ENCODE peak calls at places on chromosomes 1 and 21, in five cellular contexts. Z is IMR-90, V is H9, I is mesendoderm, P is H1. C is an unnamed sample.

GRCh38 chr1:36366091-36366661 is 19.5 kb downstream of the STK40 start:
- DNase-seq in Z (peak; percentile 75), V (peak; percentile 71), I (peak; percentile 65), P (no peak), C (peak; percentile 53)

GRCh38 chr1:36968730-36969129 is 65.6 kb downstream of the GRIK3 start:
- DNase-seq in Z (no peak), V (no peak), I (no peak), P (no peak), C (no peak)

GRCh38 chr1:213123532-213123931 is 72.5 kb downstream of the RPS6KC1 start:
- DNase-seq in Z (peak; percentile 70), V (no peak), I (no peak), P (no peak), C (peak; percentile 41)

GRCh38 chr1:154006136-154006535 is 15.6 kb downstream of the RPS27 start:
- DNase-seq in Z (peak; percentile 86), V (no peak), I (no peak), P (no peak), C (peak; percentile 57)

GRCh38 chr21:33042812-33043211 is 17.1 kb downstream of the OLIG2 start:
- DNase-seq in Z (peak; percentile 97), V (no peak), I (no peak), P (no peak), C (peak; percentile 80)

GRCh38 chr1:29743931-29744330 is 507.6 kb downstream of the PTPRU start:
- DNase-seq in Z (no peak), V (no peak), I (no peak), P (no peak), C (no peak)

GRCh38 chr1:207027221-207027777 is 5.3 kb downstream of the C1orf116 start:
- DNase-seq in Z (peak; percentile 22), V (no peak), I (no peak), P (no peak), C (no peak)

GRCh38 chr1:24966121-24966723 is 36.1 kb upstream of the RUNX3 start:
- DNase-seq in Z (no peak), V (no peak), I (no peak), P (no peak), C (no peak)

GRCh38 chr1:38476784-38477175 is 382.8 kb downstream of the RRAGC start:
- DNase-seq in Z (no peak), V (no peak), I (no peak), P (no peak), C (no peak)

GRCh38 chr1:160997323-160998038 is 23.5 kb downstream of the F11R start:
- DNase-seq in Z (peak; percentile 64), V (peak; percentile 73), I (peak; percentile 92), P (no peak), C (peak; percentile 74)

GRCh38 chr1:22680736-22681135 is 27.7 kb downstream of the C1QB start:
- DNase-seq in Z (no peak), V (no peak), I (no peak), P (no peak), C (no peak)

GRCh38 chr1:51955797-51956527 is 34.5 kb downstream of the RAB3B start:
- DNase-seq in Z (no peak), V (no peak), I (no peak), P (no peak), C (no peak)

GRCh38 chr1:41882068-41882477 is 36.6 kb downstream of the HIVEP3 start:
- DNase-seq in Z (no peak), V (no peak), I (no peak), P (no peak), C (no peak)

GRCh38 chr1:166189126-166189525 is 22.3 kb upstream of the FAM78B start:
- DNase-seq in Z (no peak), V (no peak), I (no peak), P (no peak), C (no peak)

GRCh38 chr1:82091729-82092128 is 291.0 kb downstream of the ADGRL2 start:
- DNase-seq in Z (no peak), V (no peak), I (peak; percentile 52), P (no peak), C (peak; percentile 21)

GRCh38 chr1:229231754-229232119 is 39.2 kb upstream of the RAB4A start:
- DNase-seq in Z (no peak), V (no peak), I (no peak), P (no peak), C (no peak)

GRCh38 chr21:33162436-33162921 is 67.3 kb upstream of the IFNAR2 start:
- DNase-seq in Z (no peak), V (no peak), I (no peak), P (no peak), C (no peak)

GRCh38 chr1:89276690-89277089 is 4.0 kb upstream of the GBP5 start:
- DNase-seq in Z (no peak), V (no peak), I (peak; percentile 15), P (no peak), C (no peak)

GRCh38 chr1:235866207-235866912 is at the start of gene LYST:
- DNase-seq in Z (peak; percentile 52), V (peak; percentile 46), I (peak; percentile 70), P (no peak), C (peak; percentile 76)

GRCh38 chr1:110746644-110747259 is 72.0 kb upstream of the KCNA3 start:
- DNase-seq in Z (peak; percentile 53), V (peak; percentile 67), I (peak; percentile 77), P (peak; percentile 19), C (peak; percentile 47)

GRCh38 chr1:107677674-107678073 is 287.3 kb downstream of the VAV3 start:
- DNase-seq in Z (no peak), V (no peak), I (no peak), P (no peak), C (no peak)

GRCh38 chr21:15967661-15968060 is 237.9 kb downstream of the USP25 start:
- DNase-seq in Z (peak; percentile 5), V (no peak), I (peak; percentile 48), P (peak; percentile 17), C (peak; percentile 10)

GRCh38 chr1:219401723-219402431 is 211.0 kb downstream of the ZC3H11B start:
- DNase-seq in Z (no peak), V (no peak), I (no peak), P (no peak), C (no peak)

GRCh38 chr1:10889628-10890353 is 93.3 kb upstream of the CASZ1 start:
- DNase-seq in Z (no peak), V (no peak), I (no peak), P (no peak), C (no peak)

GRCh38 chr1:201072149-201072548 is 40.1 kb downstream of the CACNA1S start:
- DNase-seq in Z (no peak), V (no peak), I (no peak), P (no peak), C (no peak)

GRCh38 chr1:221392453-221392852 is 349.4 kb downstream of the DUSP10 start:
- DNase-seq in Z (peak; percentile 86), V (no peak), I (no peak), P (no peak), C (peak; percentile 6)

GRCh38 chr1:22398656-22399420 is 52.8 kb upstream of the ZBTB40 start:
- DNase-seq in Z (no peak), V (no peak), I (no peak), P (no peak), C (no peak)

GRCh38 chr1:22639286-22639685 is 2.9 kb downstream of the C1QA start:
- DNase-seq in Z (peak; percentile 67), V (peak; percentile 84), I (peak; percentile 89), P (peak; percentile 70), C (peak; percentile 74)

DNA sequence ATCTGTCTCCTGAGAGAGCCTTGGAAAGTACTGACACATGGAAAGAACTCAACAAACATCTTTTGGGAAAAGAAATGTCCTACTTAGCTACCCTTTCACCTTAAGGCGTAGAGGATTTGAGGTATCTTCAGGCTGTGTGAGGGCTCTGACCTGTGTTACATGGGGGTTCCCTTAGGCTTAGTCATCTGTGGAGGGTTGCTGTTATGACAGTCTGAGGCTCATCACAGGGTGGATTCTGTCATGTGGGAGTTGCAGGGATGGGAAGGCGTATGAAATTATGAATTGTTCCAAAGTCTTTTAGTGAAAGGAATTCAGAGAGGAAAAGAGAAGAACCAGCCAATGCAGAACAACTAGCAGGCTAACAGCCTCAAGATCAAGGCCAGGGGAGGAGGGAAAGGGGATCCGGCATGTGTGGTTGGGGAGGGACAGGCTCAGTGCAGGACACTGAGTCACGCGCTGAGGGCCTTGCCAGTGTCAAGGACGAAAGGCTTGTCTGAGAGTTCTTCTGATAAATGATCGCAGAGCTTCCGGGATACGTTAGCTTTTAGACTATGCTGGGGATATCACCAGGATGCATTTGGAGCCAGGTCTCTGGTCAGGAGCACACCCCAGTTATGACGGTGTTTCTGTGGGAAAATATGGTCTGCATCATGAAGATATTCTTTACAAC is 24.6 kb upstream of the PLA2G2C start:
- DNase-seq in Z (no peak), V (no peak), I (no peak), P (no peak), C (no peak)
- H4K8ac ChIP-seq in Z (no peak overlapping the region), V (no peak overlapping the region), I (no peak overlapping the region), P (no peak overlapping the region), C (no peak overlapping the region)

DNA sequence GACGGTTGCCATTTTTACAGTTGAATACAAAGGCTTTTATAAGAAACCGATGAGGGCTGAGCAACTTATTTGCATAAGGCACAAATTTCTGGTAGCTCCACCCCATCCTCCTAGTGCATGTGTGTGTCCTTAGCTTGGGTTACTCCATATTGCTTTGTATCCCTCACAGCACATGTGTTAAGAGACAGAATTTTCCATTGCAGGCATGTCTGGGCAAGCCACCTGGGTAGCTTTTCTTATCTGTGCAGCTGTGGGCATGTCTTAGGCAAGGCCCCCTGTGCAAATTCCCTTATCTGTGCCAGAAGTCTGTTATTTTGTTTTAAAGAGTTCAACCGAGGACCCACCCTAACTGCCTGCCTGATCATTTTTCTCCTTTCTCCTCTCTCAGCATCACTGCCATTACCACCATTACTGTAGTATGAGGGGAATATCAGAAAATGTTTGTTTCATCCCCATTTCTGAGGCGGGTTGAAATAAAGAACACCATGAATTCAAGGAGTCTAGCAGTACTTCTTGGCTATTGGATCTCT is 131.9 kb downstream of the CYYR1 start:
- DNase-seq in Z (no peak), V (no peak), I (no peak), P (no peak), C (no peak)
- H4K8ac ChIP-seq in Z (no peak overlapping the region), V (no peak overlapping the region), I (no peak overlapping the region), P (no peak overlapping the region), C (no peak overlapping the region)

GRCh38 chr1:7562729-7563605 is 208.1 kb upstream of the VAMP3 start:
- DNase-seq in Z (no peak), V (no peak), I (no peak), P (no peak), C (no peak)
- H4K8ac ChIP-seq in Z (no peak overlapping the region), V (no peak overlapping the region), I (no peak overlapping the region), P (no peak overlapping the region), C (no peak overlapping the region)

GRCh38 chr1:164768045-164768402 is 209.0 kb downstream of the PBX1 start:
- DNase-seq in Z (peak; percentile 32), V (no peak), I (no peak), P (no peak), C (peak; percentile 45)

GRCh38 chr1:164767257-164768044 is 208.5 kb downstream of the PBX1 start:
- DNase-seq in Z (peak; percentile 98), V (no peak), I (no peak), P (no peak), C (peak; percentile 87)

GRCh38 chr1:164770149-164770529 is 211.2 kb downstream of the PBX1 start:
- DNase-seq in Z (no peak), V (no peak), I (no peak), P (no peak), C (no peak)

GRCh38 chr1:164769504-164770148 is 210.6 kb downstream of the PBX1 start:
- DNase-seq in Z (no peak), V (no peak), I (no peak), P (no peak), C (no peak)

DNA sequence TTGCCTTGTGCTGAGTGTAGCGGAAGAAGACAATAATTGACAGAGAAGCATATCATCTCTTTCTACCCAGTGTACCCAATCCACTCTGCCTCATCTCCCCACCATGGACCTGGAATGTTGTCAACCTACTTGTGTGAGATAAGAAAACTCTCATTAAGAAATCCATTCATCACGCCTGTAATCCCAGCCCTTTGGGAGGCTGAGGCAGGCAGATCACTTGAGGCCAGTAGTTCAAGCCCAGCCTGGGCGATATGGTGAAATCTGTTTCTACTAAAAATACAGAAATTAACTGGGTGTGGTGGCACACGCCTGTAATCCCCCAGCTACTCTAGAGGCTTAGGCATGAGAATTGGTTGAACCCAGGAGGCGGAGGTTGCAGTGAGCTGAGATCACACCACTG is 209.6 kb downstream of the PBX1 start:
- DNase-seq in Z (no peak), V (no peak), I (peak; percentile 38), P (no peak), C (no peak)
- H4K8ac ChIP-seq in Z (peak overlapping the region; percentile 87), V (no peak overlapping the region), I (no peak overlapping the region), P (no peak overlapping the region), C (no peak overlapping the region)